ENCODE peak calls at places on chromosomes 12 and 14, in six cellular contexts. J, W, M, A, D and N are unnamed samples.

GRCh38 chr12:127613056-127613455 is 653.9 kb upstream of the TMEM132C start:
- DNase-seq in J (peak; percentile 8), W (no peak), M (no peak), A (no peak), D (no peak), N (no peak)

GRCh38 chr12:92290016-92290685 is 144.5 kb upstream of the BTG1 start:
- DNase-seq in J (peak; percentile 69), W (no peak), M (no peak), A (no peak), D (no peak), N (peak; percentile 84)

GRCh38 chr12:3201741-3202500 is 124.7 kb downstream of the TSPAN9 start:
- DNase-seq in J (no peak), W (no peak), M (no peak), A (no peak), D (no peak), N (no peak)

GRCh38 chr12:124395284-124395752 is 100.4 kb downstream of the RFLNA start:
- DNase-seq in J (peak; percentile 31), W (no peak), M (no peak), A (no peak), D (no peak), N (peak; percentile 75)

GRCh38 chr12:130054803-130055202 is 107.5 kb upstream of the FZD10 start:
- DNase-seq in J (no peak), W (no peak), M (no peak), A (no peak), D (no peak), N (no peak)

GRCh38 chr12:109723311-109723791 is 9.7 kb downstream of the FAM222A start:
- DNase-seq in J (no peak), W (no peak), M (no peak), A (no peak), D (no peak), N (no peak)

GRCh38 chr14:60102389-60102788 is 10.7 kb downstream of the PCNX4 start:
- DNase-seq in J (peak; percentile 92), W (no peak), M (no peak), A (no peak), D (no peak), N (peak; percentile 87)

GRCh38 chr14:53840444-53840843 is 116.2 kb downstream of the BMP4 start:
- DNase-seq in J (peak; percentile 46), W (no peak), M (no peak), A (no peak), D (no peak), N (no peak)